ENCODE peak calls at places on chromosomes 2 and 18, in seven cellular contexts. One of them, this sample, is unnamed.
A peak's percentile ranks its signal among the peaks of the same experiment; 100 is the strongest.

GRCh38 chr2:62685986-62686625 is 19.4 kb upstream of the EHBP1 start:
- DNase-seq in sigmoid colon: no peak
- DNase-seq in brain microvascular endothelial cell: no peak
- DNase-seq in lung: no peak
- DNase-seq in DND-41: no peak
- DNase-seq in colonic mucosa: no peak
- DNase-seq in IMR-90: no peak
- DNase-seq in this sample: no peak

GRCh38 chr2:172229125-172229524 is 126.4 kb upstream of the DLX2 start:
- DNase-seq in sigmoid colon: no peak
- DNase-seq in brain microvascular endothelial cell: no peak
- DNase-seq in lung: no peak
- DNase-seq in DND-41: no peak
- DNase-seq in colonic mucosa: no peak
- DNase-seq in IMR-90: no peak
- DNase-seq in this sample: no peak

GRCh38 chr2:240404174-240404852 is 31.1 kb upstream of the GPC1 start:
- DNase-seq in sigmoid colon: no peak
- DNase-seq in brain microvascular endothelial cell: no peak
- DNase-seq in lung: no peak
- DNase-seq in DND-41: no peak
- DNase-seq in colonic mucosa: no peak
- DNase-seq in IMR-90: no peak
- DNase-seq in this sample: no peak

GRCh38 chr2:18842836-18843235 is 253.5 kb upstream of the NT5C1B start:
- DNase-seq in sigmoid colon: no peak
- DNase-seq in brain microvascular endothelial cell: no peak
- DNase-seq in lung: no peak
- DNase-seq in DND-41: no peak
- DNase-seq in colonic mucosa: no peak
- DNase-seq in IMR-90: no peak
- DNase-seq in this sample: peak; percentile 77

GRCh38 chr2:3604207-3604877 is 9.4 kb downstream of the COLEC11 start:
- DNase-seq in sigmoid colon: peak; percentile 54
- DNase-seq in brain microvascular endothelial cell: no peak
- DNase-seq in lung: no peak
- DNase-seq in DND-41: no peak
- DNase-seq in colonic mucosa: peak; percentile 13
- DNase-seq in IMR-90: no peak
- DNase-seq in this sample: peak; percentile 43

GRCh38 chr18:31557446-31557845 is 34.2 kb upstream of the TTR start:
- DNase-seq in sigmoid colon: no peak
- DNase-seq in brain microvascular endothelial cell: no peak
- DNase-seq in lung: no peak
- DNase-seq in DND-41: no peak
- DNase-seq in colonic mucosa: no peak
- DNase-seq in IMR-90: no peak
- DNase-seq in this sample: no peak

GRCh38 chr2:148642891-148643416 is 1.6 kb upstream of the EPC2 start:
- DNase-seq in sigmoid colon: no peak
- DNase-seq in brain microvascular endothelial cell: peak; percentile 34
- DNase-seq in lung: peak; percentile 56
- DNase-seq in DND-41: no peak
- DNase-seq in colonic mucosa: peak; percentile 18
- DNase-seq in IMR-90: no peak
- DNase-seq in this sample: peak; percentile 72

GRCh38 chr2:240905176-240905781 is 857 bp upstream of the CROCC2 start:
- DNase-seq in sigmoid colon: no peak
- DNase-seq in brain microvascular endothelial cell: no peak
- DNase-seq in lung: no peak
- DNase-seq in DND-41: no peak
- DNase-seq in colonic mucosa: no peak
- DNase-seq in IMR-90: no peak
- DNase-seq in this sample: no peak

GRCh38 chr2:238964544-238965113 is 116.7 kb downstream of the TWIST2 start:
- DNase-seq in sigmoid colon: no peak
- DNase-seq in brain microvascular endothelial cell: no peak
- DNase-seq in lung: no peak
- DNase-seq in DND-41: no peak
- DNase-seq in colonic mucosa: no peak
- DNase-seq in IMR-90: no peak
- DNase-seq in this sample: no peak

GRCh38 chr2:112582314-112582746 is 2.1 kb upstream of the CHCHD5 start:
- DNase-seq in sigmoid colon: no peak
- DNase-seq in brain microvascular endothelial cell: peak; percentile 54
- DNase-seq in lung: no peak
- DNase-seq in DND-41: peak; percentile 47
- DNase-seq in colonic mucosa: peak; percentile 29
- DNase-seq in IMR-90: peak; percentile 68
- DNase-seq in this sample: peak; percentile 80

GRCh38 chr18:34528177-34528576 is 181.9 kb upstream of the DTNA start:
- DNase-seq in sigmoid colon: no peak
- DNase-seq in brain microvascular endothelial cell: no peak
- DNase-seq in lung: no peak
- DNase-seq in DND-41: no peak
- DNase-seq in colonic mucosa: no peak
- DNase-seq in IMR-90: no peak
- DNase-seq in this sample: no peak

GRCh38 chr2:217247511-217247910 is 387.6 kb upstream of the TNP1 start:
- DNase-seq in sigmoid colon: peak; percentile 76
- DNase-seq in brain microvascular endothelial cell: no peak
- DNase-seq in lung: no peak
- DNase-seq in DND-41: no peak
- DNase-seq in colonic mucosa: no peak
- DNase-seq in IMR-90: no peak
- DNase-seq in this sample: no peak

GRCh38 chr2:15823459-15824396 is 116.6 kb upstream of the MYCN start:
- DNase-seq in sigmoid colon: no peak
- DNase-seq in brain microvascular endothelial cell: no peak
- DNase-seq in lung: no peak
- DNase-seq in DND-41: no peak
- DNase-seq in colonic mucosa: no peak
- DNase-seq in IMR-90: no peak
- DNase-seq in this sample: no peak

GRCh38 chr2:190947139-190947538 is 66.5 kb downstream of the GLS start:
- DNase-seq in sigmoid colon: no peak
- DNase-seq in brain microvascular endothelial cell: peak; percentile 38
- DNase-seq in lung: no peak
- DNase-seq in DND-41: no peak
- DNase-seq in colonic mucosa: no peak
- DNase-seq in IMR-90: peak; percentile 40
- DNase-seq in this sample: no peak

GRCh38 chr2:39778775-39779751 is at the start of gene THUMPD2:
- DNase-seq in sigmoid colon: peak; percentile 84
- DNase-seq in brain microvascular endothelial cell: peak; percentile 30
- DNase-seq in lung: peak; percentile 77
- DNase-seq in DND-41: peak; percentile 79
- DNase-seq in colonic mucosa: peak; percentile 64
- DNase-seq in IMR-90: peak; percentile 62
- DNase-seq in this sample: peak; percentile 84

GRCh38 chr2:2041256-2041824 is 289.7 kb downstream of the MYT1L start:
- DNase-seq in sigmoid colon: no peak
- DNase-seq in brain microvascular endothelial cell: no peak
- DNase-seq in lung: no peak
- DNase-seq in DND-41: no peak
- DNase-seq in colonic mucosa: no peak
- DNase-seq in IMR-90: no peak
- DNase-seq in this sample: no peak

GRCh38 chr2:112691761-112692370 is 29.0 kb upstream of the NT5DC4 start:
- DNase-seq in sigmoid colon: peak; percentile 36
- DNase-seq in brain microvascular endothelial cell: no peak
- DNase-seq in lung: no peak
- DNase-seq in DND-41: no peak
- DNase-seq in colonic mucosa: no peak
- DNase-seq in IMR-90: peak; percentile 49
- DNase-seq in this sample: no peak

GRCh38 chr2:72925328-72925943 is 8.1 kb downstream of the EMX1 start:
- DNase-seq in sigmoid colon: peak; percentile 35
- DNase-seq in brain microvascular endothelial cell: no peak
- DNase-seq in lung: no peak
- DNase-seq in DND-41: no peak
- DNase-seq in colonic mucosa: no peak
- DNase-seq in IMR-90: no peak
- DNase-seq in this sample: no peak

GRCh38 chr2:86704482-86704971 is 15.6 kb upstream of the RMND5A start:
- DNase-seq in sigmoid colon: no peak
- DNase-seq in brain microvascular endothelial cell: peak; percentile 69
- DNase-seq in lung: no peak
- DNase-seq in DND-41: no peak
- DNase-seq in colonic mucosa: peak; percentile 62
- DNase-seq in IMR-90: peak; percentile 78
- DNase-seq in this sample: peak; percentile 81

GRCh38 chr2:86703704-86704370 is 16.3 kb upstream of the RMND5A start:
- DNase-seq in sigmoid colon: no peak
- DNase-seq in brain microvascular endothelial cell: no peak
- DNase-seq in lung: no peak
- DNase-seq in DND-41: no peak
- DNase-seq in colonic mucosa: peak; percentile 78
- DNase-seq in IMR-90: no peak
- DNase-seq in this sample: no peak

GRCh38 chr2:86697539-86697938 is 22.6 kb upstream of the RMND5A start:
- DNase-seq in sigmoid colon: no peak
- DNase-seq in brain microvascular endothelial cell: no peak
- DNase-seq in lung: no peak
- DNase-seq in DND-41: no peak
- DNase-seq in colonic mucosa: no peak
- DNase-seq in IMR-90: no peak
- DNase-seq in this sample: no peak

GRCh38 chr2:86706220-86706619 is 13.9 kb upstream of the RMND5A start:
- DNase-seq in sigmoid colon: no peak
- DNase-seq in brain microvascular endothelial cell: no peak
- DNase-seq in lung: no peak
- DNase-seq in DND-41: no peak
- DNase-seq in colonic mucosa: no peak
- DNase-seq in IMR-90: no peak
- DNase-seq in this sample: no peak

GRCh38 chr2:86700705-86701104 is 19.4 kb upstream of the RMND5A start:
- DNase-seq in sigmoid colon: no peak
- DNase-seq in brain microvascular endothelial cell: no peak
- DNase-seq in lung: no peak
- DNase-seq in DND-41: no peak
- DNase-seq in colonic mucosa: no peak
- DNase-seq in IMR-90: peak; percentile 4
- DNase-seq in this sample: no peak
- TF ChIP-seq CTCF in sigmoid colon: no peak
- TF ChIP-seq CTCF in brain microvascular endothelial cell: no peak
- TF ChIP-seq CTCF in lung: no peak
- TF ChIP-seq CTCF in DND-41: no peak
- TF ChIP-seq CTCF in colonic mucosa: no peak
- TF ChIP-seq CTCF in IMR-90: no peak
- TF ChIP-seq CTCF in this sample: no peak

GRCh38 chr2:73977466-73977865 is 7.2 kb upstream of the TET3 start:
- DNase-seq in sigmoid colon: no peak
- DNase-seq in brain microvascular endothelial cell: no peak
- DNase-seq in lung: no peak
- DNase-seq in DND-41: no peak
- DNase-seq in colonic mucosa: no peak
- DNase-seq in IMR-90: no peak
- DNase-seq in this sample: no peak

GRCh38 chr2:73980566-73980965 is 4.1 kb upstream of the TET3 start:
- DNase-seq in sigmoid colon: no peak
- DNase-seq in brain microvascular endothelial cell: no peak
- DNase-seq in lung: no peak
- DNase-seq in DND-41: no peak
- DNase-seq in colonic mucosa: no peak
- DNase-seq in IMR-90: no peak
- DNase-seq in this sample: no peak

GRCh38 chr2:73981081-73981968 is 3.4 kb upstream of the TET3 start:
- DNase-seq in sigmoid colon: peak; percentile 68
- DNase-seq in brain microvascular endothelial cell: peak; percentile 31
- DNase-seq in lung: no peak
- DNase-seq in DND-41: peak; percentile 41
- DNase-seq in colonic mucosa: peak; percentile 65
- DNase-seq in IMR-90: no peak
- DNase-seq in this sample: no peak

GRCh38 chr2:73979021-73979420 is 5.7 kb upstream of the TET3 start:
- DNase-seq in sigmoid colon: no peak
- DNase-seq in brain microvascular endothelial cell: no peak
- DNase-seq in lung: no peak
- DNase-seq in DND-41: peak; percentile 83
- DNase-seq in colonic mucosa: no peak
- DNase-seq in IMR-90: no peak
- DNase-seq in this sample: no peak

GRCh38 chr2:73979686-73980085 is 5.0 kb upstream of the TET3 start:
- DNase-seq in sigmoid colon: no peak
- DNase-seq in brain microvascular endothelial cell: peak; percentile 77
- DNase-seq in lung: no peak
- DNase-seq in DND-41: no peak
- DNase-seq in colonic mucosa: no peak
- DNase-seq in IMR-90: peak; percentile 92
- DNase-seq in this sample: no peak
- H3K4me3 ChIP-seq in sigmoid colon: no peak overlapping the region
- H3K4me3 ChIP-seq in brain microvascular endothelial cell: no peak overlapping the region
- H3K4me3 ChIP-seq in lung: no peak overlapping the region
- H3K4me3 ChIP-seq in DND-41: no peak overlapping the region
- H3K4me3 ChIP-seq in colonic mucosa: no peak overlapping the region
- H3K4me3 ChIP-seq in IMR-90: no peak overlapping the region
- H3K4me3 ChIP-seq in this sample: no peak overlapping the region

GRCh38 chr2:231668981-231669380 is 39.3 kb upstream of the PTMA start:
- DNase-seq in sigmoid colon: no peak
- DNase-seq in brain microvascular endothelial cell: no peak
- DNase-seq in lung: no peak
- DNase-seq in DND-41: no peak
- DNase-seq in colonic mucosa: no peak
- DNase-seq in IMR-90: no peak
- DNase-seq in this sample: no peak

GRCh38 chr2:231666171-231667095 is 41.9 kb upstream of the PTMA start:
- DNase-seq in sigmoid colon: peak; percentile 99
- DNase-seq in brain microvascular endothelial cell: peak; percentile 78
- DNase-seq in lung: peak; percentile 95
- DNase-seq in DND-41: no peak
- DNase-seq in colonic mucosa: peak; percentile 97
- DNase-seq in IMR-90: peak; percentile 91
- DNase-seq in this sample: peak; percentile 98

GRCh38 chr2:231667096-231667427 is 41.3 kb upstream of the PTMA start:
- DNase-seq in sigmoid colon: no peak
- DNase-seq in brain microvascular endothelial cell: no peak
- DNase-seq in lung: no peak
- DNase-seq in DND-41: no peak
- DNase-seq in colonic mucosa: no peak
- DNase-seq in IMR-90: no peak
- DNase-seq in this sample: no peak

GRCh38 chr2:231665208-231665921 is 43.0 kb upstream of the PTMA start:
- DNase-seq in sigmoid colon: no peak
- DNase-seq in brain microvascular endothelial cell: no peak
- DNase-seq in lung: no peak
- DNase-seq in DND-41: no peak
- DNase-seq in colonic mucosa: no peak
- DNase-seq in IMR-90: no peak
- DNase-seq in this sample: no peak

GRCh38 chr2:231667497-231667896 is 40.8 kb upstream of the PTMA start:
- DNase-seq in sigmoid colon: no peak
- DNase-seq in brain microvascular endothelial cell: no peak
- DNase-seq in lung: no peak
- DNase-seq in DND-41: no peak
- DNase-seq in colonic mucosa: peak; percentile 66
- DNase-seq in IMR-90: no peak
- DNase-seq in this sample: no peak
- H3K27ac ChIP-seq in sigmoid colon: peak overlapping the region; percentile 96
- H3K27ac ChIP-seq in brain microvascular endothelial cell: no peak overlapping the region
- H3K27ac ChIP-seq in lung: peak overlapping the region; percentile 100
- H3K27ac ChIP-seq in DND-41: no peak overlapping the region
- H3K27ac ChIP-seq in colonic mucosa: peak overlapping the region; percentile 99
- H3K27ac ChIP-seq in IMR-90: peak overlapping the region; percentile 99
- H3K27ac ChIP-seq in this sample: peak overlapping the region; percentile 99

GRCh38 chr2:142980246-142981068 is 103.0 kb downstream of the KYNU start:
- DNase-seq in sigmoid colon: no peak
- DNase-seq in brain microvascular endothelial cell: peak; percentile 43
- DNase-seq in lung: no peak
- DNase-seq in DND-41: no peak
- DNase-seq in colonic mucosa: no peak
- DNase-seq in IMR-90: peak; percentile 75
- DNase-seq in this sample: peak; percentile 40
- TF ChIP-seq CTCF in sigmoid colon: no peak
- TF ChIP-seq CTCF in brain microvascular endothelial cell: peak; percentile 26
- TF ChIP-seq CTCF in lung: no peak
- TF ChIP-seq CTCF in DND-41: peak; percentile 66
- TF ChIP-seq CTCF in colonic mucosa: peak; percentile 65
- TF ChIP-seq CTCF in IMR-90: peak; percentile 65
- TF ChIP-seq CTCF in this sample: peak; percentile 53

This sample was measured in cardiac muscle cell.